ENCODE peak calls at places on chromosomes 4 and X, in four cellular contexts. G is nephron progenitor cell, D is tibial artery, C is progenitor cell of endocrine pancreas. P is an unnamed sample.

GRCh38 chrX:30039768-30040167 is 175.6 kb upstream of the MAGEB2 start:
- DNase-seq in G (no peak), D (no peak), C (no peak), P (no peak)

GRCh38 chr4:24568425-24568824 is 15.9 kb downstream of the DHX15 start:
- DNase-seq in G (no peak), D (no peak), C (no peak), P (no peak)

GRCh38 chr4:148893095-148893494 is 450.9 kb upstream of the NR3C2 start:
- DNase-seq in G (no peak), D (no peak), C (no peak), P (no peak)

GRCh38 chr4:35151816-35152572 is 1092.3 kb downstream of the ARAP2 start:
- DNase-seq in G (peak; percentile 50), D (no peak), C (no peak), P (peak; percentile 29)

GRCh38 chrX:14095702-14096101 is 66.0 kb upstream of the GEMIN8 start:
- DNase-seq in G (peak; percentile 36), D (peak; percentile 20), C (peak; percentile 10), P (no peak)

GRCh38 chrX:111511477-111511876 is at the start of gene SERTM2:
- DNase-seq in G (no peak), D (no peak), C (no peak), P (no peak)

GRCh38 chrX:7233632-7234406 is 85.9 kb upstream of the PUDP start:
- DNase-seq in G (no peak), D (no peak), C (no peak), P (no peak)

GRCh38 chr4:8422786-8423185 is 17.7 kb downstream of the ACOX3 start:
- DNase-seq in G (no peak), D (no peak), C (no peak), P (no peak)

GRCh38 chr4:52358855-52359254 is 300.2 kb downstream of the USP46 start:
- DNase-seq in G (no peak), D (no peak), C (no peak), P (no peak)

DNA sequence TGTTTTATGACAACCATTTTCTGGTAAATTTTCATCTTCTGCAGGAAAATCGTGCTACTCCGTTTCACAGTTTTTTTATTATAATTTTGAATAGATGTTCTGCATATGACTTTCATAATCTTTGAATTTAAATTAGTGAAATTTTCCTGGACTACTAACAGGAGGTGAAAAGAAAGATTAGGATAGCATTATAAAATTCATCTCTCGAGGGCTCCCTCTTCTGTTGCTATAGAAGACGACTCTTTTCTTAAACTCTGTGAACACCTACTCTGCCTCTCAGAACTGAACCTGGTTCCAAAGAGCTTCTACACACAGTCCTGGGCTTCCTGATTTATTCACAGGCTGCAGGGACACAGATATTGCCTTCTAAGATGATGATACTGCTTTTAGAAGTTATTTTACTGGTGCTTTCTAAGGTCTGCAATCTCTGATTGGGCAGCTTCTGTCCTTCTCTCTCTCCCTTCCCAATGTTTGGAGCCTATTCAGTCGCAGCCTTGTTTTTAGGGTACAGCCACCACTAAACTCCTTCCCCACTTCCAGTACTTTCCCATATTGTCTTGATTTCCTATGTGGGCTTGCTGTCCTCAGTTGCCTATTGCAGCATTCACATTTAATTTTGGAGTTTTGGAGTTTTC is 10.1 kb upstream of the SAP30 start:
- DNase-seq in G (no peak), D (no peak), C (no peak), P (peak; percentile 8)
- TF ChIP-seq CTCF in G (peak; percentile 22), D (peak; percentile 24), C (peak; percentile 46), P (peak; percentile 50)

GRCh38 chr4:26239796-26240195 is 81.0 kb upstream of the RBPJ start:
- DNase-seq in G (no peak), D (no peak), C (no peak), P (no peak)
- TF ChIP-seq CTCF in G (no peak), D (no peak), C (no peak), P (no peak)

DNA sequence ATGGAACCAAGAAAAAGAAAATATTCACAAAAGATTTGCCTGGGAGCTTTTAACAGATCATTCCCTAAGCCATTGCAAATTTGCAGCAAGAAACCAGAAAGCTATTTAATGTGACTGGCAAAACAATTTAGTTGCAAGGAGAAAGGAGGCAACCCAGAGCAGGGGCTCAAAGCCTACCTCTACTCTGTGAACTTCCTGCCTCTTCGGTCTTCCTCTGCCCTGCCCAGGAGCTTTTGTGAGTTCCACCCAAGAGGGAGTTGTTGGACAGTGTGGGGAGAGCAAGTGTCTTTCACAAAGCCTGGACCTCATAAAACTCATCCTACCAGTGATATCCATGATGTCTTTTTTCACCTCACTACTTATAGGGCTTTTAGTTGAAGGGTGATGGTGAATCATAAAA is 107.4 kb downstream of the AFF1 start:
- DNase-seq in G (no peak), D (no peak), C (no peak), P (no peak)
- TF ChIP-seq CTCF in G (no peak), D (no peak), C (no peak), P (no peak)

GRCh38 chr4:101818362-101818761 is 27.8 kb downstream of the BANK1 start:
- DNase-seq in G (no peak), D (no peak), C (no peak), P (no peak)
- TF ChIP-seq CTCF in G (no peak), D (no peak), C (no peak), P (no peak)

DNA sequence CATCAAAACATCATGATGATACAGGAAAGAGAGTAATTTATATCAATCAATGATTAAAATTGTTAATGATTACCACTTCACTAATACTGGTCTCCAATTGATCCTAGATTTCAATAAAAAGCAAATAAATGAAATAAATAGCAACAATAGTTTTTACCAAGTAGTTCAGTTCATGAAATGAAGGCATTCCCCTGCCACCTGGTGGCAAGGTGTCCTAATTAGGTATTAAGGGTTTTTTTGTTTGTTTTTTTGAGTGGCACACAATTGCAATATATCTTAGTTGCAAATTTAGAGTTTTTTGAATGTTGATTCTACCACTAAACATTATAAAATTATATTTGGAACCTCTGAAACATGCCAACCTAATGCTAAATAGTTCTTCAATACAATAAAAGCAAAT is 157.4 kb upstream of the PDE5A start:
- DNase-seq in G (no peak), D (no peak), C (no peak), P (peak; percentile 25)
- TF ChIP-seq CTCF in G (no peak), D (peak; percentile 40), C (peak; percentile 53), P (peak; percentile 28)

DNA sequence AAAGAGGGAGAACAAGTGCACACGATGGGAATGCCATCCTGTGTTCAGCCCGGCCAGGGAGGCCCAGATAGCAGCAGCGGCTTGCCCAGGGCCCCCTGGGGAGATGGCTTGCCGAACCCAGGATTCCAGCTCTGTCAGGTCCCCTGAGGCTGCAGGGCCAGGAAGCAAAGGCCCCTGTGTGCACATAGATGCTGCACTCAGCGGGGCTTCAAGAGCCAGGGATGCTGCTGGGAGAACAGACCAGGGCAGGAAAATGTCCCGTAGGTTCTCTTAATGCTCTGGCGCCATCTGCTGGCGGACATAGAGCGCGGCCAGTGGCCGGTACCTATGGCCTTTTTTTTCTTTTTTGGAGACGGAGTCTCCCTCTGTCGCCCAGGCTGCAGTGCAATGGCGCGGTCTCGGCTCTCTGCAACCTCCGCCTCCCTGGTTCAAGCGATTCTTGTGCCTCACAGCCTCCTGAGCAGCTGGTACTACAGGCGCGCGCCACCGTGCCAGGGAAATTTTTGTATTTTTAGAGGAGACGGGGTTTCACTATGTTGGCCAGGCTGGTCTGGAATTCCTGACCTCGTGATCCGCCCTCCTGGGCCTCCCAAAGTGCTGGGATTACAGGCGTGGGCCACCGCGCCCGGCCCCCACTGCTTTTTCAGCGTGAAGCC is 22.4 kb downstream of the MED28 start:
- DNase-seq in G (peak; percentile 86), D (peak; percentile 68), C (peak; percentile 70), P (peak; percentile 63)
- TF ChIP-seq CTCF in G (peak; percentile 88), D (peak; percentile 91), C (peak; percentile 94), P (peak; percentile 61)

GRCh38 chrX:40546870-40547269 is 33.9 kb upstream of the ATP6AP2 start:
- DNase-seq in G (no peak), D (no peak), C (no peak), P (no peak)

GRCh38 chrX:40550069-40550468 is 30.7 kb upstream of the ATP6AP2 start:
- DNase-seq in G (no peak), D (no peak), C (no peak), P (no peak)

GRCh38 chrX:40558590-40558989 is 22.2 kb upstream of the ATP6AP2 start:
- DNase-seq in G (no peak), D (no peak), C (no peak), P (no peak)

DNA sequence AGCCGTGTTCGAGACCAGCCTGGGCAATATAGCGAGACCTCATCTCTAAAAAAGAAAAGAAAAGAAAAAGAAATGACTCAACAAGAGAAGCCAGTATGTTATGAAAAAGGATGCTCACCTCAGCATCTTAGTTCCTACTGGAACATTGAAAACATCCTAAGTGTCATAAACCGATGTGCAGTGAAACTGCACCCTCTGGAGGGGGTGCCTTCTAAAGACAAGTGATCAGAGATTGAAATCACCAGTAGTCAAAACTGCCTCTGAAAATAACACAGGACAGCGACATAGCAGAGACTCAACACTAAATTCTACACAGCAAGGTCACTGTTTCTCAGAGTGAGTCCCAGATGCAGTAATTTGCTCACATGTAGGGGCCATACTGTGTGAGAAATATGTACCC is 28.0 kb upstream of the ATP6AP2 start:
- DNase-seq in G (no peak), D (no peak), C (no peak), P (peak; percentile 24)
- TF ChIP-seq CTCF in G (no peak), D (no peak), C (no peak), P (peak; percentile 34)

DNA sequence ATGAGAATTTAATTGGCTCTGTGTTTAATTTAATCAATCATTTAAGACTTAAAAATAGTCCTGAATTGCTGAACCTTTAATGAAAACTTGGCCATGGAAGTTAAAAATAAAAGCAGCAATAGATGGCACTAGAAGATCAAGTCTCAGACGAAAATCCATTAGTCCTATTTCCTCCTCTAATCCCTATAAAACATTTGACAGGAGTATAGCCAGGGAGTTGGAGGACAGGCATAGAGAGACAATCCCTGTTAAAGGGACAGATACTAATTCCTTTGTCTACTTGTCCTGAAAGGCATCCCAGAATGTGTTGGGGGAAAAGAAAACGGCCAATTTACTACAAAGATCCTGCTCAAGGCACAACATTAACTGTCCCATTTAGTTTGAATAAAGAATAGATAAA is 276.3 kb upstream of the TACR3 start:
- DNase-seq in G (no peak), D (no peak), C (no peak), P (no peak)
- TF ChIP-seq CTCF in G (no peak), D (no peak), C (peak; percentile 23), P (peak; percentile 32)

P was measured in A549.